ENCODE peak calls at places on chromosome 9, in ten cellular contexts. B is left ventricle myocardium inferior, D is fibroblast of lung, V is GM06990, T is HCT116, O is transverse colon, F is PC-9, P is SK-N-SH, A is suprapubic skin, C is bronchial epithelial cell. N is an unnamed sample.

GRCh38 chr9:113654605-113655193 is 191.2 kb downstream of the RGS3 start:
- DNase-seq in O (no peak), B (peak; percentile 77), C (no peak), D (peak; percentile 44), V (no peak), T (no peak), P (no peak), F (no peak), A (peak; percentile 26), N (no peak)

GRCh38 chr9:33265211-33265885 is 499 bp downstream of the CHMP5 start:
- DNase-seq in T (no peak), B (no peak), O (peak; percentile 20), D (no peak), V (no peak), A (no peak), F (no peak), P (no peak), C (no peak), N (no peak)

GRCh38 chr9:93319301-93319991 is 132.0 kb upstream of the FAM120A start:
- DNase-seq in B (no peak), C (no peak), A (peak; percentile 70), D (no peak), V (no peak), O (no peak), P (peak; percentile 36), T (no peak), F (no peak), N (no peak)

GRCh38 chr9:4292781-4293180 is 7.1 kb downstream of the GLIS3 start:
- DNase-seq in O (no peak), T (no peak), C (no peak), P (no peak), B (no peak), F (no peak), A (no peak), V (no peak), D (no peak), N (no peak)

GRCh38 chr9:110255064-110255416 is 1.3 kb downstream of the TXN start:
- DNase-seq in C (no peak), A (no peak), O (peak; percentile 28), B (no peak), V (peak; percentile 25), T (no peak), D (no peak), P (peak; percentile 27), F (no peak), N (no peak)

GRCh38 chr9:116204252-116204882 is 50.8 kb downstream of the PAPPA start:
- DNase-seq in T (no peak), A (no peak), V (no peak), P (no peak), F (no peak), C (no peak), B (no peak), O (no peak), D (no peak), N (no peak)

GRCh38 chr9:92501671-92502393 is 19.5 kb upstream of the ASPN start:
- DNase-seq in D (peak; percentile 41), T (peak; percentile 52), F (peak; percentile 43), V (no peak), B (peak; percentile 38), O (peak; percentile 26), A (no peak), C (peak; percentile 55), P (peak; percentile 37), N (peak; percentile 46)

GRCh38 chr9:98639133-98639532 is 69.6 kb downstream of the GABBR2 start:
- DNase-seq in O (no peak), T (no peak), V (no peak), C (no peak), A (no peak), F (no peak), P (no peak), D (no peak), B (no peak), N (no peak)

DNA sequence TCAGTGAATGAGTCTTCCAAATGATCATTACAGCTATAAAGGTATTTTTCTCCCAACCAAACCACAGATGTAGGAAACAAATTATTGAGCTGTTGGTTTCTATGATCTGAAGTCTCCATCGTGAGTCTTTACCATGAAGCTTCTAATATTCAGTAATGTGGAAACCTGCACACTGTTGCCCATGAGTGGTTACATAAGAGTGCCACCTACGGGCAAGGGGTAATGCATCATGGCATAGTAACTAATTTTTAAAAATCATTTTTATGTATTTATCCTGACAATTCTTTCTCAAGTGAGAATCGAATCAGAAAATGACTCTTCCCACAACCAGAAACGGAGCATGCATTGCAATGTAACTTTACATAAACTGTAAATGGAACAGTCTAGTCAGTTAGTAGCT is 282.5 kb upstream of the SMARCA2 start:
- DNase-seq in C (peak; percentile 40), T (no peak), A (no peak), B (no peak), V (no peak), F (no peak), O (no peak), P (no peak), D (no peak), N (no peak)
- TF ChIP-seq CTCF in C (peak; percentile 53), T (peak; percentile 39), A (peak; percentile 23), B (no peak), V (peak; percentile 66), F (no peak), O (no peak), P (peak; percentile 33), D (no peak), N (no peak)

DNA sequence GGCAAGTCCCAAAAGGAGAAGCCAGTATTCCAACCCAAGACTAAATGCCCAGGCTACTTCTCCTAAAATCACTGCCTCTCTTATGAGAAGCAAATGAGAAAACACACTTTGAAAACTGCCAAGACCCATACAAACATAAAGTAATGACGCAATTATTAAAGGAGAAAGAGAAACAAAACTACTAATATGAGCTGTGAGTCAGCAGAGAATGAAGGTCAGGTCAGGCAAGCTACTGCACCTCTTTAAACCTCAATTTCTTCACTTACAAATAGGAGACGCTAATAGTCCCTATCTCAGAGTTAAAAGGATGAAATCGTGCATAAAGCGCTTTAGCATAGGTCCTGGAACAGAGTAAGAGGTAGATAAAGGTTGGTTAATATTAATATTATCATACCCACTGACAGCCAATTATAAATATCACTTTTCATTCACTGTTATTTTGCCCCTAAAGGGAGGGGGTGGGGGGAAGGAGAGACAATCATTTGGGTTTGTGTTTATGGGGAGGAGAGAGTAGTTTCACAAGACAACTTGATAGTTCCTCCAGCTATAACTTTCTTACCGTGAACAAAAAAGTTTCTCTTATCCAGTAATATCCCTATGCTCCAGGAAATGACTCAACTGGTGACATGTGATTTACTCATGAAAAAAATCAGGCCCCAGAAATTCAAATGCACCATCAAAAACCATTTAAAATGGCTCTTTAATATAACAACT is 3.6 kb downstream of the PSMB7 start:
- DNase-seq in D (peak; percentile 94), B (no peak), V (no peak), A (no peak), T (no peak), O (no peak), P (no peak), F (peak; percentile 41), C (peak; percentile 86), N (no peak)
- H3K36me3 ChIP-seq in D (peaks cover 4% of the 10 kb centered on the region), B (peaks cover 73% of the 10 kb centered on the region), V (peaks cover 22% of the 10 kb centered on the region), A (peaks cover 60% of the 10 kb centered on the region), T (peaks cover 55% of the 10 kb centered on the region), O (peaks cover 43% of the 10 kb centered on the region), P (peaks cover 73% of the 10 kb centered on the region), F (peaks cover 62% of the 10 kb centered on the region), C (peaks cover 11% of the 10 kb centered on the region), N (peaks cover 71% of the 10 kb centered on the region)

DNA sequence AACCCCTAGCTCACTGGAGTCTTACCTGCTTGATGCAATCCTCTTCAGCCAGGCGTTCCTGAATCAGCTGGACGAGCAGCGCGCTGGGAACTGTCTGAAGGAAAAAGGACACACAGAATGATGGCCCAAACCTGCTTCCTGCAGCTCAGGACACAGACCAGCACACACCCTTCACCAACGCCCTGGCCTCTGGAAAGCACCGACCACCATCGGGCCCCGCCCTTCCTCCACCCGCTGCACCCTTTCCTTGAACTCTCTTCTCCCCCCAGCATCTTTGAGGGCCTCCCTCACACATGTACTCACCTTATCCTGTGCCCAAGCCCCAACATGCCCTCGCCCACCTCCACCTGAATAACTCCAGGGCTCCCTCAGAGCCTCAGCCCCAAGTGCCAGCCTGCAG is 23.3 kb downstream of the AK8 start:
- DNase-seq in A (no peak), C (peak; percentile 49), B (no peak), F (no peak), T (no peak), O (no peak), D (no peak), P (no peak), V (no peak), N (no peak)
- H3K4me3 ChIP-seq in A (no peak overlapping the region), C (no peak overlapping the region), B (no peak overlapping the region), F (no peak overlapping the region), T (no peak overlapping the region), O (no peak overlapping the region), D (no peak overlapping the region), P (no peak overlapping the region), V (no peak overlapping the region), N (no peak overlapping the region)

GRCh38 chr9:100442072-100442471 is 15.1 kb downstream of the MSANTD3 start:
- DNase-seq in A (no peak), B (no peak), C (no peak), V (no peak), O (no peak), F (no peak), T (no peak), P (no peak), D (no peak), N (no peak)

GRCh38 chr9:100440071-100440470 is 13.1 kb downstream of the MSANTD3 start:
- DNase-seq in C (peak; percentile 21), B (no peak), V (no peak), F (no peak), P (no peak), O (no peak), D (peak; percentile 68), A (no peak), T (no peak), N (no peak)

GRCh38 chr9:100432736-100433135 is 5.8 kb downstream of the MSANTD3 start:
- DNase-seq in B (no peak), T (no peak), O (no peak), F (no peak), P (no peak), D (no peak), A (no peak), V (no peak), C (no peak), N (no peak)

GRCh38 chr9:100436566-100436965 is 9.6 kb downstream of the MSANTD3 start:
- DNase-seq in F (no peak), V (no peak), P (no peak), C (no peak), O (no peak), D (no peak), T (no peak), A (no peak), B (no peak), N (no peak)

DNA sequence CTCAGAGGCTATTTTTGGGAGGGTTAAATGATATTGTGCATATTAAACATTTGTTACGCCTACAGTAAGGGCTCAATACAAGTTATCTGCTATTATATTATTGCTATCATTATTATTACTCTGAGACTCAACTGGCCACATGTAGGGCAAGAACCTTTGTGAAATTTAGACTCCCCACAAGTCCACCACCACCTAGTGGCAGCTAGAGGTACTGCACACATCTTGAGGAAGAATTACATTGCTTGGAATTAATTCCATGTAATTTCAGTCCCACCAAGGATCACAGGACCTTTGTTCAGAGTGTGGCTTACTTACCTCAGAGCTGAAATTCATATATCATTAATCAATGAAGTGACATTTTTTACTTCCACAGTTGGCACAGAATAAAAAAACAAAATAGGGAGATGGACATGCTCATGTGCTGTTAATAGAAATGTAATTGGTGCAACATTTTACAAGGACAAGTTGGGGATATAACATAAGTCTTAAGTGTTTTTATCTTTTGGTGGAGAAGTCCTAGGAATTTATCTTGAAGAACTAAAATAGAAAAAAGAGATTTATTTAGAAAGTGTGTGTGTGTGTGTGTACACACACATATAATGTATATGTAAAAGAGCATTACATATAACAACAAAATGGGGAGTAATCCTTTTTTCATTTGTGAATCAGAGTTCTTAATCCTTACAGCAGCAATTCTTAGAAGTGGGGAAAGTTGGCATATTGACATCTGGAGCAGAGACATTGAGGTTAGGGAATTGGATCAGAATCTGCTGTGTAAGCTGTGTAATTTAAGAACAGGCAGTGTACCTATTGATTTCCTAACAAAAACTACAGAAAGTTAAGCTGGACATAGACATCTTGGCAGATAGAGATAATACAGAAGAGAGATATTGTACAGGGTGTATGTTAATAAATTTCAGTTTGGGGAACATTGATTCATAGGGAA is 11.2 kb downstream of the MSANTD3 start:
- DNase-seq in T (peak; percentile 59), B (peak; percentile 43), F (peak; percentile 70), V (peak; percentile 9), O (peak; percentile 76), A (peak; percentile 86), P (peak; percentile 58), D (peak; percentile 84), C (peak; percentile 75), N (peak; percentile 79)
- TF ChIP-seq CTCF in T (peak; percentile 98), B (peak; percentile 95), F (peak; percentile 96), V (peak; percentile 91), O (peak; percentile 84), A (peak; percentile 91), P (peak; percentile 95), D (peak; percentile 96), C (peak; percentile 69), N (peak; percentile 97)

N was measured in BE2C.